ENCODE peak calls at places on chromosome 4, in nine cellular contexts. X, Y, S, N, B, Q, Z, G and D are unnamed samples.

GRCh38 chr4:83231620-83232056 is 53.0 kb downstream of the COQ2 start:
- DNase-seq in Y (no peak), S (peak), G (no peak), B (no peak), Z (no peak), X (peak), N (peak), Q (no peak), D (peak)

GRCh38 chr4:140427104-140427918 is at the start of gene CLGN:
- DNase-seq in N (peak), S (peak), X (peak), B (peak), Y (peak), Q (peak), Z (peak), G (peak), D (peak)

GRCh38 chr4:182207806-182208483 is 35.3 kb upstream of the TENM3 start:
- DNase-seq in S (no peak), N (no peak), X (peak), Q (no peak), Y (no peak), G (peak), B (peak), Z (no peak), D (peak)

GRCh38 chr4:1192091-1192492 is 19.7 kb upstream of the SPON2 start:
- DNase-seq in S (no peak), B (no peak), Z (peak), Q (peak), Y (no peak), X (peak), G (peak), N (no peak), D (peak)

GRCh38 chr4:56937262-56937661 is 29.6 kb downstream of the REST start:
- DNase-seq in B (no peak), Y (no peak), G (no peak), S (no peak), Q (no peak), N (no peak), X (peak), Z (peak), D (peak)

GRCh38 chr4:3284734-3285557 is 7.9 kb upstream of the RGS12 start:
- DNase-seq in B (no peak), S (no peak), X (no peak), Q (no peak), G (no peak), N (no peak), Z (no peak), Y (no peak), D (no peak)

GRCh38 chr4:62644372-62644771 is 1444.2 kb downstream of the ADGRL3 start:
- DNase-seq in X (no peak), G (peak), N (peak), Z (no peak), Y (peak), B (peak), Q (no peak), S (peak), D (peak)

GRCh38 chr4:159178147-159178541 is 75.3 kb downstream of the RAPGEF2 start:
- DNase-seq in Q (no peak), S (no peak), G (no peak), Z (no peak), X (peak), Y (no peak), N (no peak), B (no peak), D (no peak)

GRCh38 chr4:141132689-141133145 is 552 bp downstream of the RNF150 start:
- DNase-seq in N (no peak), S (no peak), Q (peak), X (peak), Y (peak), G (peak), B (peak), Z (no peak), D (no peak)

GRCh38 chr4:2043396-2044118 is 15.6 kb upstream of the NAT8L start:
- DNase-seq in Z (no peak), S (no peak), Y (no peak), Q (no peak), X (no peak), G (no peak), N (no peak), B (no peak), D (no peak)

GRCh38 chr4:152640058-152640921 is 39.5 kb downstream of the TMEM154 start:
- DNase-seq in Y (peak), G (peak), X (peak), B (peak), N (peak), Z (no peak), Q (peak), S (peak), D (peak)

GRCh38 chr4:170589597-170590191 is 499.9 kb upstream of the AADAT start:
- DNase-seq in X (peak), Q (peak), Z (peak), G (peak), B (peak), Y (peak), N (peak), S (peak), D (peak)

GRCh38 chr4:153573881-153574807 is 108.0 kb downstream of the TMEM131L start:
- DNase-seq in N (peak), S (peak), Y (peak), B (no peak), Q (peak), Z (peak), X (peak), G (peak), D (peak)

GRCh38 chr4:40306991-40307390 is 28.1 kb upstream of the CHRNA9 start:
- DNase-seq in G (no peak), Z (no peak), Y (no peak), Q (no peak), N (peak), X (no peak), S (peak), B (no peak), D (no peak)

GRCh38 chr4:53558061-53558801 is 33.1 kb downstream of the LNX1 start:
- DNase-seq in S (no peak), G (no peak), Z (no peak), N (no peak), B (peak), X (peak), Q (no peak), Y (peak), D (peak)

GRCh38 chr4:14865804-14866203 is 136.5 kb upstream of the CPEB2 start:
- DNase-seq in S (no peak), B (no peak), Y (no peak), N (no peak), G (no peak), X (no peak), Q (no peak), Z (no peak), D (no peak)

GRCh38 chr4:168868044-168868855 is 141.8 kb downstream of the CBR4 start:
- DNase-seq in N (no peak), S (no peak), Q (no peak), Z (no peak), Y (no peak), B (no peak), X (peak), G (no peak), D (peak)

GRCh38 chr4:44801384-44801783 is 75.0 kb upstream of the GNPDA2 start:
- DNase-seq in Z (no peak), B (no peak), N (no peak), S (no peak), Y (no peak), Q (no peak), G (no peak), X (no peak), D (no peak)

GRCh38 chr4:2852481-2852881 is 8.8 kb downstream of the ADD1 start:
- DNase-seq in N (peak), X (peak), Y (no peak), Q (no peak), S (no peak), Z (no peak), B (no peak), G (no peak), D (no peak)

GRCh38 chr4:110025057-110025456 is 112.4 kb downstream of the EGF start:
- DNase-seq in X (no peak), N (no peak), G (no peak), Z (no peak), Y (no peak), Q (no peak), B (no peak), S (no peak), D (no peak)

GRCh38 chr4:94913316-94913715 is 155.6 kb downstream of the BMPR1B start:
- DNase-seq in S (peak), G (no peak), B (no peak), X (no peak), Y (no peak), Z (no peak), N (no peak), Q (no peak), D (no peak)

GRCh38 chr4:175054980-175055379 is 136.8 kb downstream of the ADAM29 start:
- DNase-seq in G (no peak), Z (no peak), Y (peak), N (peak), S (no peak), Q (no peak), X (no peak), B (peak), D (no peak)
- TF ChIP-seq EZH2phosphoT487 in G (no peak), Z (no peak), Y (no peak), N (no peak), S (no peak), Q (no peak), X (no peak), B (no peak), D (no peak)

GRCh38 chr4:147407261-147408045 is 73.4 kb upstream of the EDNRA start:
- DNase-seq in Z (peak), B (peak), N (no peak), G (no peak), X (no peak), Y (peak), Q (no peak), S (no peak), D (no peak)

GRCh38 chr4:147408189-147408588 is 72.7 kb upstream of the EDNRA start:
- DNase-seq in G (no peak), Y (no peak), Z (no peak), B (no peak), N (no peak), S (no peak), Q (no peak), X (no peak), D (no peak)

GRCh38 chr4:147409350-147409749 is 71.5 kb upstream of the EDNRA start:
- DNase-seq in Q (no peak), B (no peak), X (no peak), N (no peak), Y (no peak), G (no peak), S (no peak), Z (no peak), D (no peak)
- H2AFZ ChIP-seq in Q (no peak), B (no peak), X (no peak), N (no peak), Y (no peak), G (no peak), S (no peak), Z (no peak), D (no peak)

GRCh38 chr4:108317377-108317776 is 148.6 kb upstream of the LEF1 start:
- DNase-seq in G (no peak), S (no peak), X (no peak), Y (no peak), N (no peak), B (no peak), Z (no peak), Q (no peak), D (no peak)

GRCh38 chr4:108322497-108322896 is 153.8 kb upstream of the LEF1 start:
- DNase-seq in B (no peak), Z (no peak), N (no peak), Q (no peak), S (no peak), Y (no peak), G (no peak), X (no peak), D (no peak)

GRCh38 chr4:108315699-108316098 is 147.0 kb upstream of the LEF1 start:
- DNase-seq in S (no peak), Z (no peak), Q (no peak), N (no peak), Y (no peak), X (no peak), B (no peak), G (no peak), D (no peak)

GRCh38 chr4:108324450-108324849 is 155.7 kb upstream of the LEF1 start:
- DNase-seq in Q (no peak), Z (no peak), B (no peak), G (no peak), X (no peak), N (no peak), S (no peak), Y (no peak), D (no peak)

GRCh38 chr4:108320066-108320465 is 151.3 kb upstream of the LEF1 start:
- DNase-seq in G (no peak), Y (no peak), Q (no peak), S (no peak), X (no peak), Z (no peak), N (no peak), B (no peak), D (no peak)
- TF ChIP-seq EZH2phosphoT487 in G (no peak), Y (no peak), Q (no peak), S (no peak), X (no peak), Z (no peak), N (no peak), B (no peak), D (no peak)

DNA sequence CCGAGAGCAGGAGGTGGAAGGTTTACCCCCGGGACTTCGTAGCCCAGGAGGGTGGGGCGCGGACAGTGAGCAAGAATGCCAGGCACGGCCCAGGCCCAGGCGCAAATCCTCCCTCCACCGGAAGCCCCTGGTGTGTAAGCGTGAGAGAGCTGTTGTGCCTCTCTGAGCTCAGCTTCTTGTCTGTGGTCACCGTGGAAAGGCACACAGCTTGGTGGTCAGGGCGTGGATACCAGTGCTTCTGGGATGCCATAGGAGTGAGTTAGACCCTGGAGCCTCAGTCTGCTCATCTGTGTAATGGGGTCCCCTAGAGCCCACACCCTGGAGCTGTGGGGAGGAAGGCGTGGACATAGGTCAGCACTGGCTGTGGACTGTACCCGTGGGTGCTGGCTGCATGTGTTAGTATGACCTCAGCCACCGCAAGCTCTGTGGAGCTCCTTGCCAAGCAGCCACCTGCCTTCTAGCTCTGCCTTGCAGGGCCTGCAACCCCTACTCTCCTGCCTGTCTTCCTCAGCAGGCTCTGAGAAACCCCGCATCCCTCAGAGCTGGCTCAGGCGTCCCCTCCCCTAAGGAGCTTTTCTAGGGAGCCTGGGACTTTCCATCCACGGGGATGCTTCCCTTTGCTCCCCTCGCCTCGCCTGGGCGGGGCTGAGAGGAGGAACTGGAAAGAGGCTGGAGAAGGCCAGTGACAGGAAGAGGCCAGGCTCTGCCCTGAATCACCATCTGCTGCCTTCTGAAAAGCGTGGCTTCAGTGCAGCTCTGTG is 28.0 kb upstream of the AFAP1 start:
- DNase-seq in N (no peak), S (no peak), G (no peak), Q (no peak), X (peak), Y (no peak), Z (no peak), B (no peak), D (no peak)
- H2AFZ ChIP-seq in N (no peak), S (no peak), G (no peak), Q (peak), X (peak), Y (no peak), Z (no peak), B (no peak), D (no peak)

GRCh38 chr4:99833766-99834165 is 17.1 kb downstream of the DAPP1 start:
- DNase-seq in N (no peak), B (no peak), G (no peak), Q (no peak), Y (no peak), S (no peak), Z (no peak), X (no peak), D (no peak)
- TF ChIP-seq EZH2phosphoT487 in N (no peak), B (no peak), G (no peak), Q (no peak), Y (no peak), S (no peak), Z (no peak), X (no peak), D (no peak)

DNA sequence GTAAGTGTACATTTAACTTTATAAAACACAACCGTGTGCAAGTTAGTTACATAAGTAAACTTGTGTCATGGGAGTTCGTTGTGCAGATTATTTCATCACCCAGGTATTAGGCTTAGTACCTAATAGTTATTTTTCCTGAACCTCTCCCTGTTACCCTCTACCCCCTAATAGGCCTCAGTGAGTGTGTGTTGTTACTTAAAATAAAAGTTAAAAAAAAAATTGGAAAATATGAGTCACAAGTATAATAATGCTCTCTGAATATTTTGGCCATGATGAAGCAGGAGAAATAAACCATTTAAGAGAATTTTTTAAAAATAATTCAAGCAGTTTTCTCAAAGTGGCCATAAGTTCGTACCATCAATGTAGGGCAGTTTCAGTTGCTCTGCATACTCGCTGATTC is 105.1 kb upstream of the GRID2 start:
- DNase-seq in B (no peak), Z (no peak), S (no peak), Q (no peak), Y (no peak), N (no peak), G (no peak), X (peak), D (peak)
- H2AFZ ChIP-seq in B (no peak), Z (peak), S (no peak), Q (peak), Y (no peak), N (no peak), G (no peak), X (peak), D (no peak)

GRCh38 chr4:100823066-100823992 is 305.5 kb upstream of the EMCN start:
- DNase-seq in G (no peak), B (no peak), Z (peak), X (peak), Q (no peak), S (no peak), N (no peak), Y (no peak), D (peak)
- TF ChIP-seq EZH2phosphoT487 in G (no peak), B (no peak), Z (no peak), X (no peak), Q (no peak), S (no peak), N (no peak), Y (no peak), D (no peak)

DNA sequence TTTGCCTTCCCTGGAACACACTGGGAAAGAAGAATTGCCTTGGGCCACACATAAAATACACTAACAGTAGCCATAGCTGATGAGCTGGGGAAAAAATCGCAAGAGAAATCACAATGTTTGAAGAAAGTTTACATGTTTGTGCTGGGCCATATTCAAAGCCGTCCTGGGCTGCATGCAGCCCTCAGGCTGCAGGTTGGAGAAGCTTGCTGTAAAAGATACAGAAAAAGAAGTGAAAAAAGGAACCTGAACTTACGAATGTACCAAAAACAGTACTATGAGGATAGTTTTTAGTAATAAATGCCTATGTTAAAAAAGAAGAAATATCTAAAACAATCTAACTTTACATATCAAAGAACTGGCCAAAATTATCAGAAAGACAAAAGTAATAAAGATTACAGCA is 82.1 kb downstream of the UGT2B28 start:
- DNase-seq in N (no peak), B (no peak), Y (no peak), Z (no peak), S (no peak), X (no peak), Q (no peak), G (no peak), D (no peak)
- H2AFZ ChIP-seq in N (no peak), B (no peak), Y (no peak), Z (no peak), S (no peak), X (no peak), Q (no peak), G (no peak), D (no peak)

DNA sequence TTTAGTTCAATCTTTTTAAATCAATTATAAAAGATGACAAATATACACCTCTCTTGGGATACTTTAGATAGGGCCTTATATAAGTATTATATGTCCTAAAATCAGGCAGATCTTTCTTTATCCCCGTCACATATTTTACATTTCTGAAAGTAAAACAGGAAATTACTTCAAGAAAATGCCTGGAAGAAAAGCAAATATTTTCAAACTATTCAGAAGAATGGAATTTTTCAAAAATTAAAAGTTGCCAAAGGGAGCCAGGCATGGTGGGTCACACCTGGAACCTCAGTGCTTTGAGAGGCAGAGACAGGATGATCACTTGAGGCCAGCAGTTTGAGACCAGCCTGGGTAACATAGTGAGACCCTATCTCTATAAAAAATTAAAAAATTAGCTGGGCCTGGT is 34.4 kb downstream of the MGARP start:
- DNase-seq in Q (no peak), B (no peak), G (no peak), S (no peak), N (no peak), Z (no peak), Y (no peak), X (peak), D (peak)
- TF ChIP-seq EZH2phosphoT487 in Q (no peak), B (no peak), G (no peak), S (no peak), N (no peak), Z (no peak), Y (no peak), X (no peak), D (no peak)